ENCODE peak calls at places on chromosome 3, in four cellular contexts. G is tibial artery, C is WERI-Rb-1, T is mesenchymal stem cell. D is an unnamed sample.

GRCh38 chr3:144866504-144866903 is 894.9 kb downstream of the DIPK2A start:
- DNase-seq in G (no peak), C (no peak), T (peak; percentile 29), D (no peak)

GRCh38 chr3:146214493-146214892 is 36.4 kb downstream of the PLSCR4 start:
- DNase-seq in G (no peak), C (no peak), T (no peak), D (no peak)

GRCh38 chr3:195254454-195255175 is 16.3 kb downstream of the XXYLT1 start:
- DNase-seq in G (no peak), C (no peak), T (no peak), D (no peak)

GRCh38 chr3:59127071-59127470 is 77.2 kb upstream of the CFAP20DC start:
- DNase-seq in G (no peak), C (no peak), T (peak; percentile 73), D (no peak)

GRCh38 chr3:10249833-10250232 is 1.6 kb downstream of the TATDN2 start:
- DNase-seq in G (no peak), C (no peak), T (peak; percentile 72), D (no peak)

GRCh38 chr3:139430467-139430866 is 41.0 kb upstream of the COPB2 start:
- DNase-seq in G (no peak), C (no peak), T (no peak), D (no peak)

GRCh38 chr3:45795882-45796765 is at the start of gene SLC6A20:
- DNase-seq in G (no peak), C (no peak), T (no peak), D (no peak)

GRCh38 chr3:170467007-170467406 is 48.3 kb downstream of the CLDN11 start:
- DNase-seq in G (no peak), C (no peak), T (no peak), D (no peak)

GRCh38 chr3:9340450-9341009 is 22.3 kb upstream of the THUMPD3 start:
- DNase-seq in G (no peak), C (no peak), T (peak; percentile 91), D (no peak)

GRCh38 chr3:133259767-133260166 is 140.1 kb upstream of the BFSP2 start:
- DNase-seq in G (no peak), C (no peak), T (no peak), D (no peak)

GRCh38 chr3:111917300-111917699 is 58.2 kb downstream of the PHLDB2 start:
- DNase-seq in G (no peak), C (no peak), T (no peak), D (no peak)

GRCh38 chr3:47011371-47011770 is 31.9 kb downstream of the NBEAL2 start:
- DNase-seq in G (no peak), C (no peak), T (no peak), D (no peak)

GRCh38 chr3:59425371-59425770 is 375.5 kb upstream of the CFAP20DC start:
- DNase-seq in G (no peak), C (no peak), T (peak; percentile 96), D (no peak)

GRCh38 chr3:141650783-141651182 is 87.3 kb upstream of the RNF7 start:
- DNase-seq in G (no peak), C (no peak), T (no peak), D (no peak)

GRCh38 chr3:183560607-183561006 is 5.1 kb upstream of the KLHL6 start:
- DNase-seq in G (no peak), C (peak; percentile 28), T (no peak), D (peak; percentile 16)

GRCh38 chr3:184298759-184299487 is at the start of gene PSMD2:
- DNase-seq in G (peak; percentile 96), C (peak; percentile 97), T (peak; percentile 96), D (peak; percentile 70)

GRCh38 chr3:88038561-88038960 is 20.2 kb downstream of the CGGBP1 start:
- DNase-seq in G (no peak), C (no peak), T (peak; percentile 81), D (no peak)

GRCh38 chr3:9064853-9065252 is 101.6 kb upstream of the RAD18 start:
- DNase-seq in G (no peak), C (no peak), T (no peak), D (no peak)

GRCh38 chr3:107235193-107235922 is 141.9 kb upstream of the CCDC54 start:
- DNase-seq in G (no peak), C (peak; percentile 21), T (peak; percentile 43), D (no peak)

GRCh38 chr3:2300938-2301337 is 202.3 kb downstream of the CNTN4 start:
- DNase-seq in G (no peak), C (no peak), T (no peak), D (no peak)

GRCh38 chr3:171781711-171782127 is 28.6 kb downstream of the PLD1 start:
- DNase-seq in G (no peak), C (no peak), T (peak; percentile 53), D (no peak)

GRCh38 chr3:128289534-128289933 is 136.3 kb downstream of the EEFSEC start:
- DNase-seq in G (no peak), C (no peak), T (no peak), D (no peak)

GRCh38 chr3:154324919-154325318 is 632 bp upstream of the DHX36 start:
- DNase-seq in G (no peak), C (no peak), T (peak; percentile 23), D (no peak)

GRCh38 chr3:187031934-187032333 is 101.6 kb downstream of the ST6GAL1 start:
- DNase-seq in G (no peak), C (no peak), T (no peak), D (no peak)

GRCh38 chr3:50655009-50655830 is 19.5 kb upstream of the DOCK3 start:
- DNase-seq in G (no peak), C (peak; percentile 87), T (no peak), D (no peak)

GRCh38 chr3:192957441-192957951 is 39.8 kb upstream of the MB21D2 start:
- DNase-seq in G (peak; percentile 46), C (no peak), T (peak; percentile 91), D (no peak)

GRCh38 chr3:54120657-54121403 is 1.5 kb upstream of the CACNA2D3 start:
- DNase-seq in G (no peak), C (peak; percentile 16), T (no peak), D (no peak)

DNA sequence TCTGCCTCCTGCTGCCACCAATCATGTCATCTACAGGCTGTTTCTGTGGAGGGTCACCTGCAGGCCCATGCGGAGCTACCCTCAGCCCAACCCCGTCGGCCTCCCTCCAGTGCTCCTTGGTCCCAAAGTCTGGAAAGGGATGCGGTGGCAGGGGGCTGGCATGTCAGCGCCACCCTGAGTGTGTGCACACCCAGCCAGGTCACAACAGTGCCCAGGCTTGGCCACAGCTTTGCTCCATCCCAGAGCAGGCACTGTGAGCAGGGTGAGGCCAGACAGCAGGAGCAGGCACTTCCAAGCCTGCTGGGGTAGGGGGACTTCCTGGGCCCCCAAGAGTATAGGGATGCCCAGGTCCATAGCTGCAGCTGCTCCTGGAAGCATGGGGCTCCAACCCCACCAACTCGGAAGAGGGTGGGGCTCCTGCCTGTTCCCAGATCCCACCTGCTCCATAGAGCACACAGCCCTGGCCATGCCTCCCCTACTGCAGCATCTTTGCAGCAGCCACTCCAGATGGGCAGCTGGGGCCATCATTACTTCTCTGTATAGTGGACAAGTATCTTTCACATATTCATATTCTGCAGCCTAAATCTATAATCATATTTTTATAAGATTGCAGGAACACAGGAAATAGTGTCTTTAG is 109.3 kb downstream of the CBLB start:
- DNase-seq in G (no peak), C (no peak), T (no peak), D (no peak)
- H3K9me3 ChIP-seq in G (peaks cover 13% of the 10 kb centered on the region), C (peaks cover 7% of the 10 kb centered on the region), T (peaks cover 4% of the 10 kb centered on the region), D (no peaks in the 10 kb centered on the region)

DNA sequence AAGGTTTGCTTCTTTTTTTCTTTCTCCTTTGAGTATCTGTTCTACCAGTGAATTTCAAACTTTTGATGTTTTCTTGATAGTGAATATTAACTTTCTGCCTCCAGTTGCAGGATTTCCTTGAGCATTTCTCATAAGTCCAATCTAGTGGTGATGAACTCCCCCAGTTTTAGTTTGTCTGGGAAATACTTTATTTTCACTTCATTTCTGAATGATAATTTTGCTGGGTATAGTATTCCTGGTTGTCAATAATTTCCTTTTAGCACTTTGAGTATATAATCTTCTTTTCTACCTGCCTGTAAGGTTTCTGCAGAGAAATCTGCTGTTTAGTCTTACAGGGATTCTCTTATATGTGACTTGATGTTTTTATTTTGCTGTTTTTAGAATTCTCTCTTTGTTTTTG is 21.0 kb downstream of the TPRG1 start:
- DNase-seq in G (no peak), C (no peak), T (no peak), D (no peak)
- H3K9me3 ChIP-seq in G (no peaks in the 10 kb centered on the region), C (no peaks in the 10 kb centered on the region), T (peaks cover 47% of the 10 kb centered on the region), D (no peaks in the 10 kb centered on the region)

GRCh38 chr3:21328982-21329381 is 422.0 kb downstream of the ZNF385D start:
- DNase-seq in G (no peak), C (no peak), T (no peak), D (no peak)

GRCh38 chr3:21330293-21330692 is 420.7 kb downstream of the ZNF385D start:
- DNase-seq in G (no peak), C (no peak), T (no peak), D (no peak)

GRCh38 chr3:21326704-21327103 is 424.3 kb downstream of the ZNF385D start:
- DNase-seq in G (no peak), C (no peak), T (no peak), D (no peak)

DNA sequence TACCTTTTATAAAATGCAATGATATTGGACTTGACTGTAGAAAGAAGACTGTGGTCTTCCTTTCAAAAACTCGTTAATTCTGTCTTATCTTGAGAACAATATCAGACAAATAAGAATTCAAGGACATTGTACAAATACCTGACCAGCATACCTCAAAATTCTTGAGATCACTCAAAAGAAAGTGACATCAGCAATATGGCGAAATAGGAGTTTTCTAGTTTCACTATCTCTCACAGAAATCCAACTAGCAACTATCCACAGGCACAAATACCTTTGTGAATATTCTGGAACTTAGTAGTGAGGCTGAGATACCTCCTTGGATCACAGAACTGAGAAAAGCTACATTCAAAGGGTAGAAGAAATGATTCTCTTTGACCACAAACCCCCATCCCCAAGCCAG is 419.7 kb downstream of the ZNF385D start:
- DNase-seq in G (no peak), C (no peak), T (no peak), D (no peak)
- H3K9me3 ChIP-seq in G (no peaks in the 10 kb centered on the region), C (no peaks in the 10 kb centered on the region), T (no peaks in the 10 kb centered on the region), D (no peaks in the 10 kb centered on the region)

GRCh38 chr3:70980646-70981031 is 602.9 kb downstream of the FOXP1 start:
- DNase-seq in G (no peak), C (no peak), T (peak; percentile 62), D (no peak)
- H3K9me3 ChIP-seq in G (no peaks in the 10 kb centered on the region), C (no peaks in the 10 kb centered on the region), T (no peaks in the 10 kb centered on the region), D (no peaks in the 10 kb centered on the region)

DNA sequence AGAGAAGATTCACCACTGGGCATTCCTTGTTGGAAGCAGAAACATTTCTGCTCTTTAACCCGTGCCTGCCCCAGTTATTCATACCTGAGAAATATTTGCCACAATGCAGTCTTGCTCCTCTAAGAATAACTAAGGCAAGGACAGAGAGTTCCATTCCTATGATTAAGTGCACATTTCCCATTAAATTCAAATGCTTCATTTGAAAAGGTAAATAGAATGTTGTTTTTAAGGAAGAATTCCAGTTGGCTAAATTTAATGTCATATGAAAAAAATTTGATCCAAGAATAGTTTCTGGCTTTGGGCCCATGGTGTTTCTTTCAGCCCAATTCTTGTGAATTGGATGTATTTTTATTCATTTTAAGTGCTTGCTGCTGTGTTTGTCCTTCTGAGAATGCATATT is 573.5 kb upstream of the TBL1XR1 start:
- DNase-seq in G (no peak), C (no peak), T (no peak), D (no peak)
- H3K9me3 ChIP-seq in G (no peaks in the 10 kb centered on the region), C (no peaks in the 10 kb centered on the region), T (peaks cover 6% of the 10 kb centered on the region), D (no peaks in the 10 kb centered on the region)